ENCODE peak calls at places on chromosome 14, in eight cellular contexts. S, R, B, M, A, E, H and F are unnamed samples. For H3K4me1, the result is how much of the 10 kb centered on the place peaks cover.

GRCh38 chr14:82045339-82045738 is 511.7 kb upstream of the SEL1L start:
- DNase-seq in S (no peak), R (no peak), B (no peak), M (no peak), A (no peak), E (no peak), H (no peak), F (no peak)

GRCh38 chr14:55097894-55098560 is 31.0 kb upstream of the LGALS3 start:
- DNase-seq in S (no peak), R (no peak), B (peak), M (no peak), A (no peak), E (no peak), H (no peak), F (no peak)

GRCh38 chr14:96100171-96101064 is 61.3 kb downstream of the C14orf132 start:
- DNase-seq in S (peak), R (no peak), B (peak), M (peak), A (peak), E (peak), H (peak), F (peak)

GRCh38 chr14:102056694-102057442 is 30.0 kb downstream of the HSP90AA1 start:
- DNase-seq in S (no peak), R (no peak), B (no peak), M (no peak), A (no peak), E (no peak), H (no peak), F (no peak)

GRCh38 chr14:23056257-23056955 is 914 bp downstream of the CDH24 start:
- DNase-seq in S (peak), R (peak), B (peak), M (peak), A (peak), E (peak), H (peak), F (peak)

GRCh38 chr14:95493976-95494375 is 22.5 kb downstream of the SYNE3 start:
- DNase-seq in S (no peak), R (no peak), B (no peak), M (no peak), A (no peak), E (no peak), H (no peak), F (no peak)

GRCh38 chr14:104011824-104012517 is 69.6 kb upstream of the RD3L start:
- DNase-seq in S (no peak), R (no peak), B (no peak), M (peak), A (no peak), E (no peak), H (no peak), F (no peak)

GRCh38 chr14:49405291-49405690 is 180.9 kb downstream of the RPS29 start:
- DNase-seq in S (no peak), R (no peak), B (no peak), M (no peak), A (no peak), E (no peak), H (peak), F (no peak)

GRCh38 chr14:77498984-77499527 is 440 bp upstream of the ISM2 start:
- DNase-seq in S (no peak), R (no peak), B (no peak), M (no peak), A (no peak), E (peak), H (no peak), F (no peak)

GRCh38 chr14:68580676-68581075 is 212.2 kb downstream of the ZFP36L1 start:
- DNase-seq in S (no peak), R (no peak), B (no peak), M (no peak), A (no peak), E (no peak), H (no peak), F (no peak)

GRCh38 chr14:51547260-51547659 is 104.5 kb upstream of the FRMD6 start:
- DNase-seq in S (no peak), R (peak), B (no peak), M (no peak), A (no peak), E (no peak), H (peak), F (peak)

GRCh38 chr14:68309631-68310030 is 483.2 kb downstream of the ZFP36L1 start:
- DNase-seq in S (no peak), R (no peak), B (no peak), M (no peak), A (no peak), E (no peak), H (no peak), F (no peak)

GRCh38 chr14:53306267-53306721 is 153.2 kb upstream of the DDHD1 start:
- DNase-seq in S (peak), R (no peak), B (peak), M (peak), A (no peak), E (peak), H (peak), F (peak)

GRCh38 chr14:65035049-65035448 is 48.4 kb downstream of the FNTB start:
- DNase-seq in S (no peak), R (no peak), B (no peak), M (peak), A (peak), E (no peak), H (no peak), F (peak)

GRCh38 chr14:66746316-66747006 is 238.5 kb downstream of the GPHN start:
- DNase-seq in S (peak), R (no peak), B (no peak), M (no peak), A (no peak), E (peak), H (peak), F (no peak)

GRCh38 chr14:55688566-55688965 is 108.6 kb downstream of the KTN1 start:
- DNase-seq in S (no peak), R (no peak), B (no peak), M (no peak), A (no peak), E (no peak), H (no peak), F (no peak)

GRCh38 chr14:104689620-104690265 is 325 bp downstream of the INF2 start:
- DNase-seq in S (no peak), R (no peak), B (no peak), M (no peak), A (no peak), E (no peak), H (no peak), F (no peak)

GRCh38 chr14:50001146-50001998 is 108.5 kb downstream of the ARF6 start:
- DNase-seq in S (peak), R (no peak), B (peak), M (peak), A (peak), E (no peak), H (peak), F (peak)

GRCh38 chr14:65167072-65167645 is 64.8 kb upstream of the MAX start:
- DNase-seq in S (no peak), R (no peak), B (no peak), M (no peak), A (no peak), E (no peak), H (no peak), F (no peak)

GRCh38 chr14:80213602-80214001 is 2.3 kb upstream of the DIO2 start:
- DNase-seq in S (no peak), R (no peak), B (no peak), M (no peak), A (no peak), E (peak), H (peak), F (no peak)

GRCh38 chr14:104639481-104639880 is 34.9 kb upstream of the TMEM179 start:
- DNase-seq in S (no peak), R (no peak), B (no peak), M (no peak), A (no peak), E (no peak), H (no peak), F (no peak)

GRCh38 chr14:91376547-91377477 is 40.8 kb downstream of the CCDC88C start:
- DNase-seq in S (no peak), R (no peak), B (peak), M (no peak), A (no peak), E (no peak), H (no peak), F (no peak)

GRCh38 chr14:54651649-54652048 is 84.7 kb downstream of the SAMD4A start:
- DNase-seq in S (no peak), R (no peak), B (no peak), M (no peak), A (no peak), E (no peak), H (no peak), F (no peak)

GRCh38 chr14:28756896-28757570 is 9.6 kb upstream of the FOXG1 start:
- DNase-seq in S (no peak), R (no peak), B (no peak), M (no peak), A (no peak), E (peak), H (peak), F (no peak)

DNA sequence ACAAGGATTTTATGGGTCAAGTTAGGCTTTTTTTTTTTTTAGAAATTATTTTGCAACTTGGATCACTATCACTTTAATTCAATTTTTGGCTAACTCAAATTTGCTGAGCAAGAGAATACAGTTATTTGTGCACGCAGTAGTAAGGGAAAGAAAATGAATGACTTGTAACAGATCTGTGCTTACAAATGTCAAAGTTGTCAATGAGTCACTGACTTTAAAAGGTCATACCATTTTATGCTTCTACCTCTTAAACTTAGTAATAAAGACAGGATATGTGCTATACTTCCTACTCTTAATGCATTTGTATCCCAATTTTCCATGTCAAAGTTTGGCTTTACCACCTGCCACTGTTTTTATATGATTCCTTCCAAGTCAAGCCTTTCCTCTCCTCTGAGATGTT is 131.1 kb upstream of the FBXO33 start:
- DNase-seq in S (no peak), R (no peak), B (no peak), M (no peak), A (no peak), E (no peak), H (no peak), F (no peak)
- H3K27ac ChIP-seq in S (no peak), R (no peak), B (no peak), M (no peak), A (no peak), E (no peak), H (no peak), F (no peak)

GRCh38 chr14:63443361-63443760 is 99.8 kb downstream of the PPP2R5E start:
- DNase-seq in S (no peak), R (no peak), B (no peak), M (no peak), A (no peak), E (no peak), H (no peak), F (no peak)
- H3K4me1 ChIP-seq in S (under half), R (under half), B (under half), M (under half), A (under half), E (under half), H (under half), F (under half)

GRCh38 chr14:34187061-34187460 is 236.2 kb upstream of the EGLN3 start:
- DNase-seq in S (no peak), R (no peak), B (no peak), M (no peak), A (no peak), E (no peak), H (no peak), F (no peak)

GRCh38 chr14:34187645-34188044 is 236.8 kb upstream of the EGLN3 start:
- DNase-seq in S (no peak), R (no peak), B (no peak), M (no peak), A (no peak), E (no peak), H (no peak), F (no peak)

GRCh38 chr14:34190746-34191145 is 239.9 kb upstream of the EGLN3 start:
- DNase-seq in S (no peak), R (no peak), B (no peak), M (no peak), A (no peak), E (no peak), H (no peak), F (no peak)

DNA sequence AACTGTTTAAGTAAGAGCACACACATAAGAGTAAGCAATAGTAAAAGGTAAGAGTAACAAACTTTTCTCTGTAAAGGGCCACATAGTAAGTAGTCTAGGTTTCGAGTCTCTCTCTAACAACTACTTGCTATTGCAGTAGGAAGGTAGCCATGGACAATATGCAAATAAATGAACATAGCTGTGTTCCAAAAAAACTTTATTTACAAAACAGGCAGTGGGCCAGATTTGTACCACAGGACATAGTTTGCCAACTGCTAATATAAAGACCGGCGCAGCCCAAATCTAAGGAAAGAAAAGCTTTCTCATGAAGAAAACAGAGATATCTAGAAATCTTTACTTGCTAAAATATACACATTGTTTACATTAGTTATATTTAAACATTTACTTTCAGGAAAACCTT is 239.0 kb upstream of the EGLN3 start:
- DNase-seq in S (no peak), R (no peak), B (no peak), M (no peak), A (no peak), E (no peak), H (no peak), F (no peak)
- H3K4me3 ChIP-seq in S (no peak), R (no peak), B (no peak), M (no peak), A (no peak), E (no peak), H (no peak), F (no peak)

GRCh38 chr14:71247106-71247505 is 339.8 kb downstream of the PCNX1 start:
- DNase-seq in S (no peak), R (peak), B (no peak), M (no peak), A (no peak), E (no peak), H (peak), F (no peak)

GRCh38 chr14:71246539-71246938 is 339.3 kb downstream of the PCNX1 start:
- DNase-seq in S (no peak), R (no peak), B (no peak), M (no peak), A (no peak), E (no peak), H (no peak), F (no peak)

GRCh38 chr14:71244341-71244740 is 337.1 kb downstream of the PCNX1 start:
- DNase-seq in S (no peak), R (no peak), B (no peak), M (no peak), A (no peak), E (no peak), H (peak), F (no peak)

GRCh38 chr14:71243697-71244096 is 336.4 kb downstream of the PCNX1 start:
- DNase-seq in S (no peak), R (no peak), B (no peak), M (no peak), A (no peak), E (no peak), H (peak), F (no peak)

DNA sequence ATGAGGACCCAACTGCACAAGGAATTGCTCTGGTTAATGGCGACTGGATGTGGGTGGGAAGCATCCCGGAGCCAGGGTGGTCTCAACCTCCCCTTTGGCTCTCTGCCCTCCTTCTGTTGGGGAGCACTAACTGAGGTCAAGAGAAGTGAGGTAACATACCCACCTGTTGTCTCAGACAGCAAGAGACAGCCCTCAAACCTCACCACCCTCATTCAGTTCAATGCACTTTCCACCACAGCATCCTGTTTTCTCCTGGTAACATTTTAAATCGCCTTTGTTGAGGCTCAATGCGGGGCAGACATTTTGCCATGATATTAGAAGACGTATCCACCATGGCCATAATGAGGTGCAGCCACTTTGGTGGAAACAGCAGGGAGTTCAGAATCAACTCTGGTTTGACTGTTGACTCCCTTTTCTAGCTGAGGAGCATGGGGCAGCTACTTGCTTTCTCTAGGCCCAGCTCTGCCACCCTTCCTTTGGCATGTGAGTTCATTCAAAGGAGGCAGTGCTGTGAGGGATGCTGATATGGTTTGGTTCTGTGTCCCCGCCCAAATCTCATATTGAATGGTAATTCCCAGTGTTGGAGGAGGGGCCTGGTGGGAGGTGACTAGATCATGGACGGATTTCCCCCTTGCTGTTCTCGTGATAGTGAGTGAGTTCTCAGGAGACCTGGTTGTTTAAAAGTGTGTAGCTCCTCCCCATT is 338.6 kb downstream of the PCNX1 start:
- DNase-seq in S (peak), R (no peak), B (no peak), M (no peak), A (no peak), E (no peak), H (no peak), F (no peak)
- H3K27ac ChIP-seq in S (peak), R (no peak), B (no peak), M (no peak), A (no peak), E (no peak), H (no peak), F (no peak)

GRCh38 chr14:106843951-106844483 is 1317.6 kb downstream of the TMEM121 start:
- DNase-seq in S (peak), R (no peak), B (no peak), M (peak), A (peak), E (no peak), H (no peak), F (no peak)
- H3K4me1 ChIP-seq in S (under half), R (under half), B (under half), M (under half), A (under half), E (under half), H (under half), F (under half)

GRCh38 chr14:61747342-61747741 is 14.9 kb upstream of the SNAPC1 start:
- DNase-seq in S (no peak), R (no peak), B (no peak), M (no peak), A (no peak), E (no peak), H (no peak), F (no peak)

GRCh38 chr14:61749867-61750266 is 12.4 kb upstream of the SNAPC1 start:
- DNase-seq in S (no peak), R (no peak), B (no peak), M (no peak), A (no peak), E (no peak), H (no peak), F (no peak)

GRCh38 chr14:61750708-61751474 is 11.3 kb upstream of the SNAPC1 start:
- DNase-seq in S (peak), R (peak), B (peak), M (peak), A (peak), E (no peak), H (peak), F (peak)

GRCh38 chr14:61751475-61751989 is 10.7 kb upstream of the SNAPC1 start:
- DNase-seq in S (no peak), R (no peak), B (no peak), M (no peak), A (no peak), E (no peak), H (no peak), F (no peak)

GRCh38 chr14:61749264-61749663 is 13.0 kb upstream of the SNAPC1 start:
- DNase-seq in S (no peak), R (no peak), B (no peak), M (no peak), A (no peak), E (no peak), H (peak), F (no peak)
- H3K4me3 ChIP-seq in S (no peak), R (no peak), B (no peak), M (no peak), A (no peak), E (no peak), H (peak), F (no peak)